ENCODE peak calls at places on chromosomes 4 and X, in four cellular contexts. One of them, this sample, is unnamed.

GRCh38 chr4:160819791-160820190 is 1344.0 kb downstream of the FSTL5 start:
- DNase-seq in transverse colon: no peak
- DNase-seq in CD8-positive, alpha-beta T cell: no peak
- DNase-seq in hepatocyte: no peak
- DNase-seq in this sample: no peak

GRCh38 chr4:20544645-20545044 is 155.6 kb upstream of the PACRGL start:
- DNase-seq in CD8-positive, alpha-beta T cell: no peak
- DNase-seq in hepatocyte: peak
- DNase-seq in transverse colon: no peak
- DNase-seq in this sample: no peak

GRCh38 chr4:76896731-76897521 is 1.0 kb downstream of the SOWAHB start:
- DNase-seq in CD8-positive, alpha-beta T cell: peak
- DNase-seq in hepatocyte: peak
- DNase-seq in transverse colon: peak
- DNase-seq in this sample: peak

GRCh38 chrX:20116087-20116574 is 576 bp downstream of the MAP7D2 start:
- DNase-seq in hepatocyte: no peak
- DNase-seq in transverse colon: no peak
- DNase-seq in CD8-positive, alpha-beta T cell: no peak
- DNase-seq in this sample: no peak

GRCh38 chr4:169741569-169741968 is 16.2 kb downstream of the HPF1 start:
- DNase-seq in CD8-positive, alpha-beta T cell: no peak
- DNase-seq in hepatocyte: no peak
- DNase-seq in transverse colon: no peak
- DNase-seq in this sample: no peak

GRCh38 chr4:145179201-145179860 is 1.1 kb downstream of the OTUD4 start:
- DNase-seq in hepatocyte: peak
- DNase-seq in CD8-positive, alpha-beta T cell: peak
- DNase-seq in transverse colon: peak
- DNase-seq in this sample: peak

GRCh38 chrX:22147942-22148341 is 115.8 kb downstream of the PHEX start:
- DNase-seq in CD8-positive, alpha-beta T cell: no peak
- DNase-seq in hepatocyte: no peak
- DNase-seq in transverse colon: no peak
- DNase-seq in this sample: no peak

GRCh38 chrX:103344606-103345005 is 11.7 kb upstream of the TCEAL9 start:
- DNase-seq in CD8-positive, alpha-beta T cell: no peak
- DNase-seq in transverse colon: no peak
- DNase-seq in hepatocyte: no peak
- DNase-seq in this sample: no peak

GRCh38 chrX:5672099-5672498 is 556.6 kb downstream of the NLGN4X start:
- DNase-seq in transverse colon: no peak
- DNase-seq in CD8-positive, alpha-beta T cell: no peak
- DNase-seq in hepatocyte: no peak
- DNase-seq in this sample: no peak

GRCh38 chr4:122798101-122798500 is 28.5 kb upstream of the FGF2 start:
- DNase-seq in transverse colon: no peak
- DNase-seq in hepatocyte: peak
- DNase-seq in CD8-positive, alpha-beta T cell: no peak
- DNase-seq in this sample: no peak

GRCh38 chrX:101208152-101208905 is 11.3 kb upstream of the DRP2 start:
- DNase-seq in CD8-positive, alpha-beta T cell: no peak
- DNase-seq in hepatocyte: no peak
- DNase-seq in transverse colon: no peak
- DNase-seq in this sample: no peak

GRCh38 chr4:71524746-71525145 is 185.9 kb downstream of the SLC4A4 start:
- DNase-seq in hepatocyte: no peak
- DNase-seq in transverse colon: no peak
- DNase-seq in CD8-positive, alpha-beta T cell: no peak
- DNase-seq in this sample: no peak

GRCh38 chrX:118325453-118325852 is 20.5 kb upstream of the WDR44 start:
- DNase-seq in transverse colon: no peak
- DNase-seq in hepatocyte: no peak
- DNase-seq in CD8-positive, alpha-beta T cell: no peak
- DNase-seq in this sample: no peak

GRCh38 chr4:117134386-117134785 is 49.0 kb upstream of the TRAM1L1 start:
- DNase-seq in CD8-positive, alpha-beta T cell: no peak
- DNase-seq in transverse colon: no peak
- DNase-seq in hepatocyte: peak
- DNase-seq in this sample: no peak

GRCh38 chr4:183213996-183214395 is 106.1 kb downstream of the CLDN22 start:
- DNase-seq in transverse colon: no peak
- DNase-seq in hepatocyte: no peak
- DNase-seq in CD8-positive, alpha-beta T cell: no peak
- DNase-seq in this sample: no peak

GRCh38 chr4:78426972-78427371 is 124.6 kb upstream of the ANXA3 start:
- DNase-seq in hepatocyte: no peak
- DNase-seq in CD8-positive, alpha-beta T cell: no peak
- DNase-seq in transverse colon: no peak
- DNase-seq in this sample: no peak

DNA sequence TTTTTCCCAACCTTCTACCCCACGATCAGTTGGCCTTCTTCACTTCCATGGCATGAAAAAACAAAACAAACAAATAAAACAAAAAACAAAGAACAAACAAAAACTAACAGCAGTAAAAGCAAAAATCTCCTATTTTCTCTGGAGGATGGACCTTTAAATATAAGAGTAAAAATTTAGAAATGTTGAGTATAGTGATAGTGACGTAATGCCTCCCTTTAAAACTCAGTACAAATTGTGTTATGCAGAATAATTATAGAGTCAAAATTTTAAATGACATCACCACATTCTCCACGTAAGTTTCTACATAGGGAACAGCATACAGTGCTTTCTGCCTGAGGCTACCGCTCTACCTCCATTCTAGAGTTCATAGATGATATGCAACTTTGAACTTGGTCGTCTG is 2156.4 kb downstream of the PCDH7 start:
- DNase-seq in CD8-positive, alpha-beta T cell: no peak
- DNase-seq in hepatocyte: no peak
- DNase-seq in transverse colon: no peak
- DNase-seq in this sample: no peak
- H3K27ac ChIP-seq in CD8-positive, alpha-beta T cell: no peak
- H3K27ac ChIP-seq in hepatocyte: no peak
- H3K27ac ChIP-seq in transverse colon: no peak
- H3K27ac ChIP-seq in this sample: no peak

GRCh38 chr4:153792007-153792892 is 3.4 kb upstream of the SFRP2 start:
- DNase-seq in hepatocyte: peak
- DNase-seq in CD8-positive, alpha-beta T cell: no peak
- DNase-seq in transverse colon: peak
- DNase-seq in this sample: peak

GRCh38 chr4:153788419-153789276 is at the start of gene SFRP2:
- DNase-seq in transverse colon: no peak
- DNase-seq in hepatocyte: no peak
- DNase-seq in CD8-positive, alpha-beta T cell: no peak
- DNase-seq in this sample: peak

GRCh38 chr4:153789741-153790651 is 1.1 kb upstream of the SFRP2 start:
- DNase-seq in CD8-positive, alpha-beta T cell: no peak
- DNase-seq in transverse colon: no peak
- DNase-seq in hepatocyte: no peak
- DNase-seq in this sample: no peak

GRCh38 chr4:153792893-153793227 is 4.0 kb upstream of the SFRP2 start:
- DNase-seq in CD8-positive, alpha-beta T cell: no peak
- DNase-seq in transverse colon: no peak
- DNase-seq in hepatocyte: no peak
- DNase-seq in this sample: no peak

DNA sequence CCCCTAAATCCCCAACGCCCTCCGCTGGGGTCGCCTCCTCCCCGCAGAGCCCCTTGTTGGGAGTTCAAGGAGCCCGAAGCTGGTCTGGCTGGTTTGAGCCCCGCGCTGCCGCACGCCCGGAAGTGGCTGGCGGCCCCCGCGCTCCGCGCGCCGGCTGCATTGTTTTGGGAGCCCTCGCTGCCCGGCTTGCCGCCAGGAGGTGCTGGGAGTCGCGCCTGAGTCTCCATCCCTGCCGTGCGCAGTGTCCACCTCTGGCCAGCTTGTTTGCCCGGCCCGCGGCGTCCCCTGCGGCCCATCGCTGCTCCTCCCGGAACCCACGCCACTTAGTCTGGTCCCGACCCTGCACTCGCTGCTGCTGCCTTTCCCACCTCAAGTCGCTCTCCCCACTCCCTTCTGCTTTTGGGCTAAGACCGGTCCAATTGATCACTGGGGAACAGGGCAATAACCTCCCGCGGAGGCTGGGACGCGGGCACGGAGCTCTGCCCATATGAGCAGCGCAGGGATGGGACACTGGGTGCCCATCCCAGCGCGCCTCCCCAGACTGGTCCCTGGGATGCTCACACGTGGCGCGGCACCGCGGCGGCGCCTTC is 2.2 kb upstream of the SFRP2 start:
- DNase-seq in hepatocyte: peak
- DNase-seq in CD8-positive, alpha-beta T cell: no peak
- DNase-seq in transverse colon: no peak
- DNase-seq in this sample: peak
- TF ChIP-seq CTCF in hepatocyte: peak
- TF ChIP-seq CTCF in CD8-positive, alpha-beta T cell: no peak
- TF ChIP-seq CTCF in transverse colon: no peak
- TF ChIP-seq CTCF in this sample: no peak

GRCh38 chrX:149312097-149312496 is 193.0 kb downstream of the IDS start:
- DNase-seq in transverse colon: no peak
- DNase-seq in hepatocyte: no peak
- DNase-seq in CD8-positive, alpha-beta T cell: no peak
- DNase-seq in this sample: no peak
- H3K27ac ChIP-seq in transverse colon: no peak
- H3K27ac ChIP-seq in hepatocyte: no peak
- H3K27ac ChIP-seq in CD8-positive, alpha-beta T cell: no peak
- H3K27ac ChIP-seq in this sample: no peak

GRCh38 chr4:1512738-1513660 is 106.8 kb upstream of the NKX1-1 start:
- DNase-seq in hepatocyte: peak
- DNase-seq in transverse colon: peak
- DNase-seq in CD8-positive, alpha-beta T cell: no peak
- DNase-seq in this sample: peak
- TF ChIP-seq CTCF in hepatocyte: peak
- TF ChIP-seq CTCF in transverse colon: peak
- TF ChIP-seq CTCF in CD8-positive, alpha-beta T cell: peak
- TF ChIP-seq CTCF in this sample: peak

DNA sequence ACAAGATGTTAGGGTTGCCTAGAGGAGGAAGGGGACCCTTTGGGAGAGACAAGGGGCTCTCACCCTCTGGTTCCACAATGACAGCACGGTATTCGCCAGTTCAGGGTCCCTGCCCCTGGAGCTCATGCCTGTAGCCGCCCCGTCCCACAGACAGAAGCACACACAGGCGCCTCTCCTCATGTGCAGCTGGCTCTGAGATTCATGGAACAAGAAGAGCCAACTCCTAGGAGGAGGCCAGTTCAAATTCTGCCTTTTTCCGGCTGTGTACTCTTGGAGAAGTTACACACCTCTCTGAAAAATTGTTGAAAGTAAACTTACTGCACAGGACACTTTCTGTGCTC is 15.3 kb downstream of the BLOC1S4 start:
- DNase-seq in hepatocyte: no peak
- DNase-seq in transverse colon: no peak
- DNase-seq in CD8-positive, alpha-beta T cell: no peak
- DNase-seq in this sample: no peak
- H3K27ac ChIP-seq in hepatocyte: no peak
- H3K27ac ChIP-seq in transverse colon: no peak
- H3K27ac ChIP-seq in CD8-positive, alpha-beta T cell: no peak
- H3K27ac ChIP-seq in this sample: no peak

GRCh38 chr4:6474053-6474568 is 1.7 kb upstream of the PPP2R2C start:
- DNase-seq in transverse colon: no peak
- DNase-seq in hepatocyte: no peak
- DNase-seq in CD8-positive, alpha-beta T cell: no peak
- DNase-seq in this sample: no peak
- TF ChIP-seq CTCF in transverse colon: no peak
- TF ChIP-seq CTCF in hepatocyte: peak
- TF ChIP-seq CTCF in CD8-positive, alpha-beta T cell: no peak
- TF ChIP-seq CTCF in this sample: no peak

This sample was measured in upper lobe of right lung.